ENCODE peak calls at places on chromosomes 2 and 18, in five cellular contexts. One of them, this sample, is unnamed.
A peak's percentile ranks its signal among the peaks of the same experiment; 100 is the strongest.

GRCh38 chr18:56709463-56709862 is 58.3 kb downstream of the WDR7 start:
- DNase-seq in fibroblast of mammary gland: peak; percentile 92
- DNase-seq in colonic mucosa: no peak
- DNase-seq in GM12865: peak; percentile 78
- DNase-seq in choroid plexus epithelial cell: peak; percentile 92
- DNase-seq in this sample: peak; percentile 79

GRCh38 chr2:42922790-42923631 is 130.6 kb upstream of the HAAO start:
- DNase-seq in fibroblast of mammary gland: peak; percentile 95
- DNase-seq in colonic mucosa: no peak
- DNase-seq in GM12865: no peak
- DNase-seq in choroid plexus epithelial cell: peak; percentile 75
- DNase-seq in this sample: peak; percentile 94

GRCh38 chr2:133838642-133839370 is 270.5 kb upstream of the NCKAP5 start:
- DNase-seq in fibroblast of mammary gland: no peak
- DNase-seq in colonic mucosa: no peak
- DNase-seq in GM12865: no peak
- DNase-seq in choroid plexus epithelial cell: no peak
- DNase-seq in this sample: no peak

GRCh38 chr18:73785276-73785675 is 362.4 kb downstream of the FBXO15 start:
- DNase-seq in fibroblast of mammary gland: peak; percentile 78
- DNase-seq in colonic mucosa: no peak
- DNase-seq in GM12865: no peak
- DNase-seq in choroid plexus epithelial cell: peak; percentile 81
- DNase-seq in this sample: peak; percentile 56

GRCh38 chr2:236417150-236417549 is 152.5 kb upstream of the ACKR3 start:
- DNase-seq in fibroblast of mammary gland: no peak
- DNase-seq in colonic mucosa: no peak
- DNase-seq in GM12865: no peak
- DNase-seq in choroid plexus epithelial cell: no peak
- DNase-seq in this sample: no peak

GRCh38 chr18:79988925-79989361 is 580 bp upstream of the TXNL4A start:
- DNase-seq in fibroblast of mammary gland: peak; percentile 55
- DNase-seq in colonic mucosa: no peak
- DNase-seq in GM12865: peak; percentile 30
- DNase-seq in choroid plexus epithelial cell: peak; percentile 72
- DNase-seq in this sample: peak; percentile 66

GRCh38 chr2:43484323-43484930 is 111.4 kb downstream of the THADA start:
- DNase-seq in fibroblast of mammary gland: peak; percentile 94
- DNase-seq in colonic mucosa: no peak
- DNase-seq in GM12865: peak; percentile 82
- DNase-seq in choroid plexus epithelial cell: peak; percentile 92
- DNase-seq in this sample: peak; percentile 95

GRCh38 chr2:61620244-61621159 is 82.3 kb upstream of the XPO1 start:
- DNase-seq in fibroblast of mammary gland: peak; percentile 91
- DNase-seq in colonic mucosa: no peak
- DNase-seq in GM12865: peak; percentile 32
- DNase-seq in choroid plexus epithelial cell: peak; percentile 87
- DNase-seq in this sample: peak; percentile 93

GRCh38 chr2:121485039-121485438 is 45.6 kb upstream of the RNU4ATAC start:
- DNase-seq in fibroblast of mammary gland: peak; percentile 76
- DNase-seq in colonic mucosa: no peak
- DNase-seq in GM12865: no peak
- DNase-seq in choroid plexus epithelial cell: peak; percentile 69
- DNase-seq in this sample: no peak

GRCh38 chr2:197152451-197153228 is 157.9 kb downstream of the ANKRD44 start:
- DNase-seq in fibroblast of mammary gland: no peak
- DNase-seq in colonic mucosa: no peak
- DNase-seq in GM12865: peak; percentile 77
- DNase-seq in choroid plexus epithelial cell: peak; percentile 90
- DNase-seq in this sample: peak; percentile 67

GRCh38 chr2:36277146-36277808 is 78.3 kb upstream of the CRIM1 start:
- DNase-seq in fibroblast of mammary gland: peak; percentile 84
- DNase-seq in colonic mucosa: no peak
- DNase-seq in GM12865: no peak
- DNase-seq in choroid plexus epithelial cell: peak; percentile 92
- DNase-seq in this sample: peak; percentile 96

GRCh38 chr18:70004698-70005097 is 57.0 kb upstream of the CD226 start:
- DNase-seq in fibroblast of mammary gland: no peak
- DNase-seq in colonic mucosa: no peak
- DNase-seq in GM12865: no peak
- DNase-seq in choroid plexus epithelial cell: peak; percentile 42
- DNase-seq in this sample: peak; percentile 9

GRCh38 chr2:20444993-20445910 is 1.6 kb upstream of the RHOB start:
- DNase-seq in fibroblast of mammary gland: no peak
- DNase-seq in colonic mucosa: no peak
- DNase-seq in GM12865: no peak
- DNase-seq in choroid plexus epithelial cell: no peak
- DNase-seq in this sample: no peak

GRCh38 chr2:17311771-17312511 is 206.3 kb downstream of the RAD51AP2 start:
- DNase-seq in fibroblast of mammary gland: no peak
- DNase-seq in colonic mucosa: no peak
- DNase-seq in GM12865: no peak
- DNase-seq in choroid plexus epithelial cell: no peak
- DNase-seq in this sample: peak; percentile 85

GRCh38 chr2:47225061-47225783 is 70.1 kb upstream of the STPG4 start:
- DNase-seq in fibroblast of mammary gland: peak; percentile 86
- DNase-seq in colonic mucosa: peak; percentile 49
- DNase-seq in GM12865: no peak
- DNase-seq in choroid plexus epithelial cell: peak; percentile 85
- DNase-seq in this sample: peak; percentile 90

GRCh38 chr18:36772339-36772738 is 56.5 kb downstream of the TPGS2 start:
- DNase-seq in fibroblast of mammary gland: peak; percentile 46
- DNase-seq in colonic mucosa: no peak
- DNase-seq in GM12865: no peak
- DNase-seq in choroid plexus epithelial cell: no peak
- DNase-seq in this sample: no peak

GRCh38 chr2:218082586-218083351 is 13.7 kb downstream of the RUFY4 start:
- DNase-seq in fibroblast of mammary gland: no peak
- DNase-seq in colonic mucosa: no peak
- DNase-seq in GM12865: no peak
- DNase-seq in choroid plexus epithelial cell: no peak
- DNase-seq in this sample: no peak

GRCh38 chr2:36650031-36650430 is 46.5 kb upstream of the VIT start:
- DNase-seq in fibroblast of mammary gland: peak; percentile 90
- DNase-seq in colonic mucosa: peak; percentile 64
- DNase-seq in GM12865: peak; percentile 70
- DNase-seq in choroid plexus epithelial cell: peak; percentile 76
- DNase-seq in this sample: peak; percentile 69

GRCh38 chr2:239548965-239549595 is 148.3 kb upstream of the HDAC4 start:
- DNase-seq in fibroblast of mammary gland: no peak
- DNase-seq in colonic mucosa: no peak
- DNase-seq in GM12865: no peak
- DNase-seq in choroid plexus epithelial cell: no peak
- DNase-seq in this sample: no peak

GRCh38 chr2:31347319-31347718 is 67.2 kb downstream of the XDH start:
- DNase-seq in fibroblast of mammary gland: peak; percentile 57
- DNase-seq in colonic mucosa: no peak
- DNase-seq in GM12865: no peak
- DNase-seq in choroid plexus epithelial cell: no peak
- DNase-seq in this sample: peak; percentile 36

GRCh38 chr2:170771049-170771937 is 1.1 kb downstream of the ERICH2 start:
- DNase-seq in fibroblast of mammary gland: peak; percentile 12
- DNase-seq in colonic mucosa: no peak
- DNase-seq in GM12865: no peak
- DNase-seq in choroid plexus epithelial cell: peak; percentile 12
- DNase-seq in this sample: peak; percentile 30

GRCh38 chr2:38668092-38668491 is 2.2 kb downstream of the GALM start:
- DNase-seq in fibroblast of mammary gland: no peak
- DNase-seq in colonic mucosa: no peak
- DNase-seq in GM12865: no peak
- DNase-seq in choroid plexus epithelial cell: no peak
- DNase-seq in this sample: no peak

GRCh38 chr2:117850015-117850414 is 35.5 kb downstream of the DDX18 start:
- DNase-seq in fibroblast of mammary gland: no peak
- DNase-seq in colonic mucosa: no peak
- DNase-seq in GM12865: no peak
- DNase-seq in choroid plexus epithelial cell: no peak
- DNase-seq in this sample: no peak

GRCh38 chr18:10453885-10454772 is at the start of gene APCDD1:
- DNase-seq in fibroblast of mammary gland: no peak
- DNase-seq in colonic mucosa: peak; percentile 60
- DNase-seq in GM12865: no peak
- DNase-seq in choroid plexus epithelial cell: no peak
- DNase-seq in this sample: peak; percentile 24

GRCh38 chr2:40098786-40099470 is 319.9 kb upstream of the THUMPD2 start:
- DNase-seq in fibroblast of mammary gland: peak; percentile 81
- DNase-seq in colonic mucosa: no peak
- DNase-seq in GM12865: no peak
- DNase-seq in choroid plexus epithelial cell: no peak
- DNase-seq in this sample: peak; percentile 39

GRCh38 chr2:161046876-161047275 is 113.4 kb upstream of the TANK start:
- DNase-seq in fibroblast of mammary gland: peak; percentile 46
- DNase-seq in colonic mucosa: no peak
- DNase-seq in GM12865: no peak
- DNase-seq in choroid plexus epithelial cell: no peak
- DNase-seq in this sample: no peak

GRCh38 chr2:170905864-170906263 is 23.2 kb upstream of the GORASP2 start:
- DNase-seq in fibroblast of mammary gland: no peak
- DNase-seq in colonic mucosa: no peak
- DNase-seq in GM12865: no peak
- DNase-seq in choroid plexus epithelial cell: no peak
- DNase-seq in this sample: no peak

GRCh38 chr2:240136671-240137292 is 677 bp upstream of the COPS9 start:
- DNase-seq in fibroblast of mammary gland: no peak
- DNase-seq in colonic mucosa: peak; percentile 29
- DNase-seq in GM12865: no peak
- DNase-seq in choroid plexus epithelial cell: no peak
- DNase-seq in this sample: no peak

GRCh38 chr18:79410731-79411613 is 15.2 kb downstream of the NFATC1 start:
- DNase-seq in fibroblast of mammary gland: no peak
- DNase-seq in colonic mucosa: no peak
- DNase-seq in GM12865: no peak
- DNase-seq in choroid plexus epithelial cell: no peak
- DNase-seq in this sample: no peak

GRCh38 chr18:28366667-28367066 is 189.7 kb upstream of the CDH2 start:
- DNase-seq in fibroblast of mammary gland: no peak
- DNase-seq in colonic mucosa: no peak
- DNase-seq in GM12865: no peak
- DNase-seq in choroid plexus epithelial cell: no peak
- DNase-seq in this sample: no peak

DNA sequence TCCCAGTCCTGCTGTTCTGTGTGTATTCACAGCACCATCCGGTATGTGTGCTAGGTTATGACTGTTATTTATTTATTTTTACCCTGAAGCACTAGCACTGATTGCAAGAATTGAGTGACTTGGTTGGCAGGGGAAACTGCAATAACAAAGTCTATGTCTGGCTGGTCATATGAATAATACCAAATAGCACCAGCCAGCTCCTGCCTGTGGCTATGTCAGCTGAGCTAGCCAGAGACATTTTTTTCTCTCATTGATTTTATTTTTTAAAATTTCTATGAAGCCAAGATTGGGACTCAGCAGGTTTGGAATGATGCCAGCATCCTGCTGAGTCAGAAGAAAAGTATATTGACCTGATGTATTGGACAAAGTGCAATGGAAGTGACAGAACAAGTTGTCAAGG is 188.5 kb upstream of the CDH2 start:
- DNase-seq in fibroblast of mammary gland: peak; percentile 2
- DNase-seq in colonic mucosa: no peak
- DNase-seq in GM12865: no peak
- DNase-seq in choroid plexus epithelial cell: peak; percentile 64
- DNase-seq in this sample: no peak
- H3K4me3 ChIP-seq in fibroblast of mammary gland: no peak overlapping the region
- H3K4me3 ChIP-seq in colonic mucosa: no peak overlapping the region
- H3K4me3 ChIP-seq in GM12865: no peak overlapping the region
- H3K4me3 ChIP-seq in choroid plexus epithelial cell: no peak overlapping the region
- H3K4me3 ChIP-seq in this sample: no peak overlapping the region

GRCh38 chr2:64641585-64641984 is 12.1 kb downstream of the SERTAD2 start:
- DNase-seq in fibroblast of mammary gland: no peak
- DNase-seq in colonic mucosa: no peak
- DNase-seq in GM12865: no peak
- DNase-seq in choroid plexus epithelial cell: no peak
- DNase-seq in this sample: no peak

GRCh38 chr2:64644240-64645013 is 9.3 kb downstream of the SERTAD2 start:
- DNase-seq in fibroblast of mammary gland: peak; percentile 68
- DNase-seq in colonic mucosa: peak; percentile 70
- DNase-seq in GM12865: peak; percentile 89
- DNase-seq in choroid plexus epithelial cell: peak; percentile 82
- DNase-seq in this sample: peak; percentile 77

GRCh38 chr2:64646007-64646880 is 7.5 kb downstream of the SERTAD2 start:
- DNase-seq in fibroblast of mammary gland: peak; percentile 72
- DNase-seq in colonic mucosa: peak; percentile 96
- DNase-seq in GM12865: peak; percentile 85
- DNase-seq in choroid plexus epithelial cell: peak; percentile 79
- DNase-seq in this sample: peak; percentile 77

GRCh38 chr2:64643838-64644219 is 9.9 kb downstream of the SERTAD2 start:
- DNase-seq in fibroblast of mammary gland: no peak
- DNase-seq in colonic mucosa: no peak
- DNase-seq in GM12865: peak; percentile 40
- DNase-seq in choroid plexus epithelial cell: no peak
- DNase-seq in this sample: no peak

DNA sequence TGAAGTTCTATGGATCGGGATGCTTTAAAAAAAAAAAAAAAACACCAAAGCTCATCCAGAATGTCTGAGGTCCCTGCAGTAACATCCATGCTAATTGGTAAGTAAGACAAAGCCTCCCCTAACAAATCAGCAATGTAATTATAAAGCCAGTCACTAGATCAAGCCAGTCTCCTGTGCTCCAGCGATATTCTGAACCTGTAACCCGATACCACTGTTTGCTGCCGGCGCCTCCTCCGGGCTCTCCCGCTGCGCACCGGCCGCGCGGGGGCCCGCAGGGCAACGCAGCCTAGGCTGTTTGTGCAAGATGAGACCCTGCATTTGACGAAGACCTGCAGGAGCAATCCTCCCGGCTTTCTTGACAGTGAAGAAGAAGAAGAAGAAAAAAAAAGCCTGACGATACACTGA is 8.7 kb downstream of the SERTAD2 start:
- DNase-seq in fibroblast of mammary gland: peak; percentile 67
- DNase-seq in colonic mucosa: peak; percentile 63
- DNase-seq in GM12865: peak; percentile 63
- DNase-seq in choroid plexus epithelial cell: peak; percentile 89
- DNase-seq in this sample: peak; percentile 80
- TF ChIP-seq CTCF in fibroblast of mammary gland: no peak
- TF ChIP-seq CTCF in colonic mucosa: no peak
- TF ChIP-seq CTCF in GM12865: peak; percentile 21
- TF ChIP-seq CTCF in choroid plexus epithelial cell: no peak
- TF ChIP-seq CTCF in this sample: no peak

DNA sequence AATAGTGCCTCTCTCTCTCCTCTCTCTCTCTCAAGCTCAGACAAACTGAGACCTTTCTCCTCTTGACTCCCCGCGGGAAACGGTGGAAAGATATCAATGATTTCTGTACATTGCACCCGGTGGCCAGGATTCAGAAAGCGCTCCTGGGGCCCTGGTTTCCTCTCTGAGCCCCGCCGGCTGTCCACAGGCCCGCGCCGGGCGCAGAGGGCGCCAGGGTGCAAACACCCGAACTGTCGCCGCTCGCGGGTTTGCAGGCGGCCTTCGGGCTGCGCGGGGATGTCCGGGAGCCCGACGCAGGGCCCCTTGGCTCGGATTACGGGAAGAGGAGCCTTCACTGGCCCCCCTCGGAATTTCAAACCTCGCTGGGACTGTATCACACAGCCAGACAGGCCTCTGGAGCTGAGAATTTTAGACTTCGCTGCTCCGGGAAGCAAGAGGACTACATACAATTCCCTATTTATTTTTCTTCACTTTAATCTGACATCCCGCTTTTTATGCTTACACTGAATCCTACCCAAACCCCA is 5.2 kb upstream of the EN1 start:
- DNase-seq in fibroblast of mammary gland: no peak
- DNase-seq in colonic mucosa: no peak
- DNase-seq in GM12865: no peak
- DNase-seq in choroid plexus epithelial cell: no peak
- DNase-seq in this sample: no peak
- H3K4me3 ChIP-seq in fibroblast of mammary gland: peak overlapping the region; percentile 39
- H3K4me3 ChIP-seq in colonic mucosa: no peak overlapping the region
- H3K4me3 ChIP-seq in GM12865: no peak overlapping the region
- H3K4me3 ChIP-seq in choroid plexus epithelial cell: no peak overlapping the region
- H3K4me3 ChIP-seq in this sample: no peak overlapping the region

GRCh38 chr18:23095463-23095862 is 39.8 kb upstream of the CABLES1 start:
- DNase-seq in fibroblast of mammary gland: no peak
- DNase-seq in colonic mucosa: no peak
- DNase-seq in GM12865: no peak
- DNase-seq in choroid plexus epithelial cell: no peak
- DNase-seq in this sample: no peak
- TF ChIP-seq CTCF in fibroblast of mammary gland: no peak
- TF ChIP-seq CTCF in colonic mucosa: no peak
- TF ChIP-seq CTCF in GM12865: peak; percentile 29
- TF ChIP-seq CTCF in choroid plexus epithelial cell: peak; percentile 19
- TF ChIP-seq CTCF in this sample: no peak

This sample was measured in fibroblast of lung.